ENCODE peak calls at places on chromosome 15, in seven cellular contexts. One of them, this sample, is unnamed.

GRCh38 chr15:21262851-21263400 is 177.4 kb downstream of the POTEB3 start:
- DNase-seq in dorsolateral prefrontal cortex: no peak
- DNase-seq in AG09309: no peak
- DNase-seq in NCI-H1048: no peak
- DNase-seq in ovary: no peak
- DNase-seq in frontal cortex: no peak
- DNase-seq in HFFc6: no peak
- DNase-seq in this sample: no peak

GRCh38 chr15:36428102-36428845 is 151.2 kb upstream of the CDIN1 start:
- DNase-seq in dorsolateral prefrontal cortex: no peak
- DNase-seq in AG09309: peak
- DNase-seq in NCI-H1048: no peak
- DNase-seq in ovary: no peak
- DNase-seq in frontal cortex: no peak
- DNase-seq in HFFc6: peak
- DNase-seq in this sample: no peak

GRCh38 chr15:65804252-65804931 is 12.3 kb upstream of the DENND4A start:
- DNase-seq in dorsolateral prefrontal cortex: no peak
- DNase-seq in AG09309: peak
- DNase-seq in NCI-H1048: no peak
- DNase-seq in ovary: no peak
- DNase-seq in frontal cortex: no peak
- DNase-seq in HFFc6: no peak
- DNase-seq in this sample: no peak

GRCh38 chr15:59131955-59132562 is 27.1 kb downstream of the CCNB2 start:
- DNase-seq in dorsolateral prefrontal cortex: no peak
- DNase-seq in AG09309: no peak
- DNase-seq in NCI-H1048: no peak
- DNase-seq in ovary: no peak
- DNase-seq in frontal cortex: no peak
- DNase-seq in HFFc6: no peak
- DNase-seq in this sample: no peak

GRCh38 chr15:58864602-58865419 is 68.7 kb downstream of the SLTM start:
- DNase-seq in dorsolateral prefrontal cortex: no peak
- DNase-seq in AG09309: no peak
- DNase-seq in NCI-H1048: no peak
- DNase-seq in ovary: peak
- DNase-seq in frontal cortex: no peak
- DNase-seq in HFFc6: no peak
- DNase-seq in this sample: no peak

GRCh38 chr15:28075482-28076029 is 23.6 kb downstream of the OCA2 start:
- DNase-seq in dorsolateral prefrontal cortex: no peak
- DNase-seq in AG09309: no peak
- DNase-seq in NCI-H1048: no peak
- DNase-seq in ovary: no peak
- DNase-seq in frontal cortex: no peak
- DNase-seq in HFFc6: no peak
- DNase-seq in this sample: no peak

GRCh38 chr15:82595766-82596165 is 51.4 kb downstream of the CPEB1 start:
- DNase-seq in dorsolateral prefrontal cortex: no peak
- DNase-seq in AG09309: no peak
- DNase-seq in NCI-H1048: no peak
- DNase-seq in ovary: no peak
- DNase-seq in frontal cortex: no peak
- DNase-seq in HFFc6: no peak
- DNase-seq in this sample: no peak

GRCh38 chr15:81760686-81761085 is 285.1 kb downstream of the MEX3B start:
- DNase-seq in dorsolateral prefrontal cortex: no peak
- DNase-seq in AG09309: no peak
- DNase-seq in NCI-H1048: no peak
- DNase-seq in ovary: no peak
- DNase-seq in frontal cortex: no peak
- DNase-seq in HFFc6: no peak
- DNase-seq in this sample: no peak

GRCh38 chr15:90620379-90621134 is 90.8 kb downstream of the CRTC3 start:
- DNase-seq in dorsolateral prefrontal cortex: no peak
- DNase-seq in AG09309: no peak
- DNase-seq in NCI-H1048: no peak
- DNase-seq in ovary: no peak
- DNase-seq in frontal cortex: no peak
- DNase-seq in HFFc6: no peak
- DNase-seq in this sample: no peak

GRCh38 chr15:59194639-59195325 is 11.9 kb upstream of the LDHAL6B start:
- DNase-seq in dorsolateral prefrontal cortex: no peak
- DNase-seq in AG09309: no peak
- DNase-seq in NCI-H1048: no peak
- DNase-seq in ovary: no peak
- DNase-seq in frontal cortex: no peak
- DNase-seq in HFFc6: no peak
- DNase-seq in this sample: no peak

GRCh38 chr15:44584162-44584749 is 47.3 kb downstream of the EIF3J start:
- DNase-seq in dorsolateral prefrontal cortex: no peak
- DNase-seq in AG09309: no peak
- DNase-seq in NCI-H1048: no peak
- DNase-seq in ovary: no peak
- DNase-seq in frontal cortex: no peak
- DNase-seq in HFFc6: peak
- DNase-seq in this sample: no peak

GRCh38 chr15:81152339-81152738 is 18.3 kb downstream of the CFAP161 start:
- DNase-seq in dorsolateral prefrontal cortex: no peak
- DNase-seq in AG09309: no peak
- DNase-seq in NCI-H1048: no peak
- DNase-seq in ovary: no peak
- DNase-seq in frontal cortex: no peak
- DNase-seq in HFFc6: no peak
- DNase-seq in this sample: no peak

GRCh38 chr15:31024330-31024729 is 32.9 kb upstream of the MTMR10 start:
- DNase-seq in dorsolateral prefrontal cortex: no peak
- DNase-seq in AG09309: peak
- DNase-seq in NCI-H1048: no peak
- DNase-seq in ovary: no peak
- DNase-seq in frontal cortex: no peak
- DNase-seq in HFFc6: peak
- DNase-seq in this sample: no peak

GRCh38 chr15:90851114-90851513 is 17.3 kb upstream of the FURIN start:
- DNase-seq in dorsolateral prefrontal cortex: no peak
- DNase-seq in AG09309: no peak
- DNase-seq in NCI-H1048: no peak
- DNase-seq in ovary: no peak
- DNase-seq in frontal cortex: no peak
- DNase-seq in HFFc6: no peak
- DNase-seq in this sample: no peak

GRCh38 chr15:42825599-42825998 is 88.7 kb upstream of the CDAN1 start:
- DNase-seq in dorsolateral prefrontal cortex: no peak
- DNase-seq in AG09309: no peak
- DNase-seq in NCI-H1048: no peak
- DNase-seq in ovary: no peak
- DNase-seq in frontal cortex: no peak
- DNase-seq in HFFc6: no peak
- DNase-seq in this sample: no peak

GRCh38 chr15:82666606-82667005 is 19.4 kb upstream of the CPEB1 start:
- DNase-seq in dorsolateral prefrontal cortex: no peak
- DNase-seq in AG09309: no peak
- DNase-seq in NCI-H1048: no peak
- DNase-seq in ovary: no peak
- DNase-seq in frontal cortex: no peak
- DNase-seq in HFFc6: no peak
- DNase-seq in this sample: no peak